ENCODE peak calls at places on chromosomes 13 and 19, in six cellular contexts. U is fibroblast of pulmonary artery, L is lower lobe of right lung, S is left lung, F is bronchial epithelial cell, R is DND-41. X is an unnamed sample.

GRCh38 chr13:28657784-28658538 is 969 bp upstream of the POMP start:
- DNase-seq in L (no peak), U (peak; percentile 53), F (peak; percentile 19), S (no peak), R (no peak), X (peak; percentile 29)

GRCh38 chr19:10139952-10140351 is 20.3 kb upstream of the EIF3G start:
- DNase-seq in R (no peak), L (no peak), F (no peak), S (no peak), U (no peak), X (no peak)

GRCh38 chr19:17889609-17890214 is 18.0 kb downstream of the SLC5A5 start:
- DNase-seq in S (no peak), R (peak; percentile 65), F (peak; percentile 17), U (peak; percentile 66), L (no peak), X (peak; percentile 31)

GRCh38 chr19:13953021-13953531 is 767 bp downstream of the DCAF15 start:
- DNase-seq in L (no peak), R (no peak), S (no peak), U (peak; percentile 42), F (peak; percentile 58), X (peak; percentile 65)

GRCh38 chr13:51797664-51798488 is 6.1 kb downstream of the DHRS12 start:
- DNase-seq in R (peak; percentile 57), F (peak; percentile 81), S (no peak), L (no peak), U (peak; percentile 75), X (peak; percentile 34)

GRCh38 chr13:110553417-110553816 is 8.1 kb downstream of the RAB20 start:
- DNase-seq in U (no peak), R (no peak), F (no peak), S (no peak), L (no peak), X (no peak)

GRCh38 chr13:102128216-102128800 is 273.5 kb downstream of the FGF14 start:
- DNase-seq in U (peak; percentile 0), F (peak; percentile 98), L (no peak), S (no peak), R (no peak), X (peak; percentile 92)

GRCh38 chr19:49812997-49813861 is at the start of gene FUZ:
- DNase-seq in U (peak; percentile 100), F (peak; percentile 93), R (peak; percentile 97), L (peak; percentile 98), S (peak; percentile 97), X (peak; percentile 98)

GRCh38 chr13:22176968-22177545 is 506.2 kb downstream of the FGF9 start:
- DNase-seq in U (no peak), F (no peak), L (no peak), R (no peak), S (no peak), X (no peak)

GRCh38 chr19:18173572-18174294 is at the start of gene IFI30:
- DNase-seq in S (peak; percentile 97), F (no peak), R (peak; percentile 67), U (peak; percentile 39), L (peak; percentile 92), X (no peak)

GRCh38 chr19:15469513-15470297 is 5.4 kb upstream of the RASAL3 start:
- DNase-seq in L (no peak), S (peak; percentile 84), R (no peak), U (no peak), F (no peak), X (no peak)

GRCh38 chr19:12244370-12244769 is 50.3 kb downstream of the ZNF44 start:
- DNase-seq in S (no peak), L (no peak), R (no peak), F (no peak), U (no peak), X (no peak)

GRCh38 chr19:3361384-3362216 is 4.8 kb upstream of the NFIC start:
- DNase-seq in S (no peak), F (no peak), U (no peak), L (no peak), R (no peak), X (no peak)

GRCh38 chr13:44739120-44739519 is 163.0 kb upstream of the TSC22D1 start:
- DNase-seq in S (no peak), R (no peak), F (no peak), U (no peak), L (no peak), X (no peak)

GRCh38 chr19:34654796-34655195 is 22.2 kb downstream of the SCGB2B2 start:
- DNase-seq in U (no peak), L (no peak), R (no peak), S (no peak), F (no peak), X (no peak)

GRCh38 chr13:111046590-111047141 is 68.4 kb upstream of the ARHGEF7 start:
- DNase-seq in L (no peak), S (peak; percentile 60), R (no peak), F (no peak), U (peak; percentile 40), X (peak; percentile 66)

GRCh38 chr19:13932911-13933393 is 5.3 kb downstream of the PODNL1 start:
- DNase-seq in L (no peak), R (no peak), F (no peak), S (no peak), U (no peak), X (no peak)

GRCh38 chr13:23456437-23456836 is 22.9 kb upstream of the SACS start:
- DNase-seq in L (no peak), R (no peak), U (no peak), S (no peak), F (no peak), X (no peak)

GRCh38 chr19:4965061-4965460 is 3.9 kb upstream of the KDM4B start:
- DNase-seq in L (no peak), F (no peak), U (no peak), S (no peak), R (no peak), X (no peak)

GRCh38 chr13:31168166-31168565 is 6.5 kb upstream of the HSPH1 start:
- DNase-seq in R (no peak), S (no peak), F (no peak), L (no peak), U (no peak), X (no peak)

GRCh38 chr13:101838305-101838835 is 385.9 kb downstream of the ITGBL1 start:
- DNase-seq in S (no peak), R (no peak), F (no peak), U (no peak), L (no peak), X (peak; percentile 28)

GRCh38 chr13:32045963-32046785 is 14.6 kb downstream of the FRY start:
- DNase-seq in R (peak; percentile 29), S (no peak), L (no peak), F (peak; percentile 16), U (peak; percentile 82), X (peak; percentile 56)

GRCh38 chr19:38004505-38005223 is 97.7 kb downstream of the SIPA1L3 start:
- DNase-seq in S (no peak), F (peak; percentile 95), L (peak; percentile 81), R (peak; percentile 9), U (peak; percentile 98), X (peak; percentile 98)

GRCh38 chr19:3459322-3459881 is 20.9 kb downstream of the SMIM24 start:
- DNase-seq in U (peak; percentile 96), R (peak; percentile 33), L (peak; percentile 79), F (no peak), S (no peak), X (peak; percentile 63)

GRCh38 chr19:49011194-49011593 is 5.7 kb downstream of the LHB start:
- DNase-seq in L (no peak), S (no peak), R (no peak), U (no peak), F (no peak), X (no peak)

GRCh38 chr19:3968556-3969434 is 2.1 kb downstream of the DAPK3 start:
- DNase-seq in S (no peak), L (peak; percentile 81), U (peak; percentile 100), F (peak; percentile 97), R (peak; percentile 19), X (peak; percentile 98)

GRCh38 chr13:38628554-38628953 is 58.3 kb upstream of the FREM2 start:
- DNase-seq in S (no peak), U (no peak), L (no peak), R (no peak), F (no peak), X (no peak)

GRCh38 chr13:109207618-109208017 is 578.2 kb downstream of the MYO16 start:
- DNase-seq in F (no peak), U (no peak), S (no peak), R (no peak), L (no peak), X (no peak)

GRCh38 chr19:41895745-41896580 is 13.0 kb downstream of the ARHGEF1 start:
- DNase-seq in U (no peak), S (no peak), R (no peak), L (no peak), F (no peak), X (no peak)
- TF ChIP-seq CTCF in U (peak; percentile 17), S (no peak), R (peak; percentile 55), L (no peak), F (peak; percentile 25), X (no peak)

GRCh38 chr19:44258835-44259413 is 762 bp upstream of the ZNF233 start:
- DNase-seq in U (no peak), L (no peak), F (no peak), R (no peak), S (no peak), X (no peak)
- H3K4me3 ChIP-seq in U (no peak overlapping the region), L (no peak overlapping the region), F (no peak overlapping the region), R (no peak overlapping the region), S (no peak overlapping the region), X (no peak overlapping the region)

GRCh38 chr13:113220877-113221276 is 11.5 kb downstream of the CUL4A start:
- DNase-seq in L (no peak), U (peak; percentile 21), R (no peak), S (peak; percentile 37), F (no peak), X (no peak)
- TF ChIP-seq CTCF in L (no peak), U (peak; percentile 28), R (peak; percentile 33), S (no peak), F (no peak), X (peak; percentile 4)

GRCh38 chr19:42075364-42075615 is 676 bp upstream of the ZNF574 start:
- DNase-seq in R (no peak), F (peak; percentile 28), U (peak; percentile 11), L (no peak), S (no peak), X (no peak)
- H3K4me3 ChIP-seq in R (peak overlapping the region; percentile 58), F (peak overlapping the region; percentile 88), U (peak overlapping the region; percentile 81), L (peak overlapping the region; percentile 79), S (peak overlapping the region; percentile 53), X (peak overlapping the region; percentile 96)

GRCh38 chr19:55032170-55032569 is 5.9 kb downstream of the GP6 start:
- DNase-seq in L (no peak), U (no peak), S (no peak), F (no peak), R (no peak), X (no peak)

GRCh38 chr19:55031178-55031577 is 6.9 kb downstream of the GP6 start:
- DNase-seq in U (no peak), S (no peak), F (no peak), L (no peak), R (no peak), X (no peak)

GRCh38 chr19:55041244-55041626 is 3.2 kb upstream of the GP6 start:
- DNase-seq in U (no peak), S (no peak), F (no peak), R (no peak), L (no peak), X (no peak)

GRCh38 chr19:55034751-55035150 is 3.3 kb downstream of the GP6 start:
- DNase-seq in U (no peak), R (no peak), S (no peak), F (no peak), L (no peak), X (no peak)

GRCh38 chr19:55036058-55036457 is 2.0 kb downstream of the GP6 start:
- DNase-seq in L (no peak), S (no peak), R (no peak), U (no peak), F (no peak), X (no peak)
- TF ChIP-seq CTCF in L (no peak), S (no peak), R (no peak), U (no peak), F (no peak), X (no peak)